ENCODE peak calls at places on chromosomes 11 and 22, in seven cellular contexts. B, A, H, K, F, R and D are unnamed samples.

GRCh38 chr11:44404736-44405395 is 94.9 kb upstream of the ALX4 start:
- DNase-seq in H (no peak), A (no peak), B (peak), K (no peak), R (no peak), F (no peak), D (no peak)

GRCh38 chr11:61345170-61345610 is 12.2 kb downstream of the TKFC start:
- DNase-seq in R (no peak), F (no peak), H (no peak), K (no peak), B (no peak), A (no peak), D (no peak)

GRCh38 chr22:36144886-36145541 is 15.5 kb downstream of the APOL3 start:
- DNase-seq in K (peak), H (peak), F (peak), A (peak), B (peak), R (peak), D (peak)

GRCh38 chr11:32137263-32137662 is 46.4 kb downstream of the RCN1 start:
- DNase-seq in F (peak), K (peak), R (peak), B (peak), H (no peak), A (no peak), D (peak)

GRCh38 chr22:26245001-26245400 is 75.7 kb downstream of the SEZ6L start:
- DNase-seq in H (no peak), K (no peak), A (no peak), F (no peak), B (no peak), R (no peak), D (no peak)

GRCh38 chr11:108115495-108116140 is 5.7 kb upstream of the ACAT1 start:
- DNase-seq in H (no peak), A (no peak), K (peak), F (peak), B (peak), R (no peak), D (peak)

GRCh38 chr22:17777005-17777716 is 2.9 kb upstream of the BID start:
- DNase-seq in R (no peak), H (peak), K (no peak), B (no peak), F (no peak), A (peak), D (no peak)

GRCh38 chr11:20274031-20274430 is 89.5 kb upstream of the HTATIP2 start:
- DNase-seq in B (no peak), A (no peak), R (no peak), K (no peak), H (no peak), F (no peak), D (no peak)

GRCh38 chr11:86069408-86070086 is 663 bp upstream of the PICALM start:
- DNase-seq in F (peak), A (peak), R (peak), H (no peak), K (peak), B (peak), D (peak)

GRCh38 chr11:4664183-4664582 is 20.4 kb downstream of the OR51E1 start:
- DNase-seq in B (no peak), A (no peak), F (no peak), R (no peak), H (no peak), K (no peak), D (no peak)

GRCh38 chr11:9380773-9381172 is 3.7 kb upstream of the IPO7 start:
- DNase-seq in A (no peak), B (no peak), K (no peak), F (no peak), H (no peak), R (no peak), D (no peak)

GRCh38 chr11:117795726-117796455 is 1.1 kb downstream of the DSCAML1 start:
- DNase-seq in K (no peak), H (no peak), B (no peak), F (no peak), A (no peak), R (no peak), D (no peak)
- TF ChIP-seq EZH2 in K (no peak), H (no peak), B (no peak), F (peak), A (no peak), R (no peak), D (peak)

DNA sequence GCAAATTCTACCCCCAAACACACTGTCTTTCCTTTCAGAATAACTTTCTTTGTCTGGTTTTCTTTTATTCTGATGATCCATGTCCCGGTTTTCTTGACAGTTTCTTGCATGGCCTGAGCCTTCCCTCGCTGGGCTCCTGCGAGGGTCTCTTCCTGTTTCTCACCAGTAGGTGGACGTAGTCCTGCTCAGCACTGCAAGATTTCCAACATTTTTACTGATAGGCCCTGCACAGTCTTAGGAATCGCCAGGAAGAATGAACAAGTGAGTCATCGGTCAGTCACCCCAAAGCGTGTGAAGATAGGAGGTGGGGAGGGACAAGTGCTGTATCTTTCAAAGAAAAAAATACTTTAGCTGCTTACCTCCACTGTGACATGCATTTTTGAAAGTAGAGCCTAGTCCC is 16.9 kb upstream of the KIRREL3 start:
- DNase-seq in K (peak), H (no peak), R (no peak), A (peak), B (no peak), F (peak), D (peak)
- TF ChIP-seq CTCF in K (peak), H (no peak), R (peak), A (peak), B (peak), F (peak), D (peak)

GRCh38 chr11:73962097-73962705 is 11.4 kb downstream of the DNAJB13 start:
- DNase-seq in B (peak), K (no peak), A (no peak), R (no peak), F (no peak), H (no peak), D (no peak)

GRCh38 chr11:73963861-73964260 is 13.0 kb downstream of the DNAJB13 start:
- DNase-seq in R (no peak), H (no peak), K (no peak), F (no peak), A (no peak), B (no peak), D (no peak)

GRCh38 chr11:73965764-73966121 is 14.9 kb downstream of the DNAJB13 start:
- DNase-seq in K (no peak), A (no peak), H (no peak), F (no peak), B (no peak), R (no peak), D (no peak)

GRCh38 chr11:73968356-73968966 is 14.2 kb downstream of the UCP2 start:
- DNase-seq in A (no peak), F (no peak), R (no peak), K (no peak), B (no peak), H (no peak), D (no peak)

DNA sequence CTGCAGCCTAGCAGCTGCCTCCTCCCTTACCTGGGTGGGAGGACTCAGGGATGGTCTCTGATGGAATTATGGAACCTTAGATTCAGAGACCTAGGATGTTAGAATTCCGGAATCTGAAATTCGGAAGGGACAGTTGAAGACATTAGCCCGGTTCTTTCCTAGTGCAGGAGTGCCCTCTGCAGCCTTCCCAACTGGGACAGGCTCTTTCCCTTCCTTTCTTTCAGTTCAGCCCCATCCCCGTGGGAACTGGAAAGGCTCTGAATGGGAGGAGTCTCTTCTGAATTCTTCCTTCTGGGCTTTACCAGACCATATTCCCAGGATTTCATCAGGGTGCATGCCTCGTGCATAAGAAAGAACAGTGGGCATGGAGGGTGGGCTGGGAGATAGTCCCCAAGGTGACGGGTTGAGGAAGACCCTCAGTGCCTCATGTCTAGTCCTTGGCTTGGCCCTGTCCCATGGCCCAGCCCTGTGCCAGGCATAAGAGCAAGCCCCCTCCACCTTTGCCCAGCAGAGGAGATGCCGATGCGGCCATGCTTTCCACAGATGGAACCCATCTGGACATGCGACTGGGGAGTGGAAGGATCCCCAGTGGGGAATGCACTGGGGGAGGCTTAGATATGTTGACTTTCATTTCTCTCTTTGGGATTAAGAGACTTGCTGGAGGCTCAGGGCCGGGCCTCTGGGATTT is 14.4 kb downstream of the DNAJB13 start:
- DNase-seq in K (peak), F (no peak), B (no peak), A (no peak), H (no peak), R (no peak), D (no peak)
- TF ChIP-seq EZH2 in K (no peak), F (no peak), B (no peak), A (no peak), H (no peak), R (no peak), D (no peak)

DNA sequence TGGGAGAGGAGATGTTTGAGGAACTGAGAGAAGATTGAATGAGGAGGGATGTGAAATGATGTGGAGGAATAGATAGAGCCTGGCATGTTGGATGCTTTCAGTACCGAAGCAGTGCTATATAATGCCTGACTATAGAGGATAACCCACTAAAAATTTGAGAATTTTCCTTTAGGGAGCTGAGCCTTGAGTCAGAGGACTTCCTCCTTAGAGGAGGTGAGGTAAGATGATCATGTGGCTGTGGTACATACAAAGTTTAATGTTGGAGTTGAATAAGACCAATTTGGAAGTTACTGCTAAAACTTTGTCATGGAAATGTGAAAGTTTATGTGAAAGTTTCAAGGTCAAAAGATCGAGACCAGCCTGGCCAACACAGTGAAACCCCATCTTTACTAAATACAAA is 66.9 kb downstream of the YAP1 start:
- DNase-seq in K (peak), H (no peak), A (no peak), B (no peak), R (no peak), F (no peak), D (no peak)
- TF ChIP-seq CTCF in K (no peak), H (no peak), A (no peak), B (no peak), R (no peak), F (no peak), D (no peak)

GRCh38 chr11:114060402-114061052 is 1.0 kb downstream of the ZBTB16 start:
- DNase-seq in K (no peak), R (no peak), A (no peak), H (no peak), B (no peak), F (peak), D (no peak)
- TF ChIP-seq EZH2 in K (peak), R (no peak), A (peak), H (no peak), B (no peak), F (peak), D (no peak)

DNA sequence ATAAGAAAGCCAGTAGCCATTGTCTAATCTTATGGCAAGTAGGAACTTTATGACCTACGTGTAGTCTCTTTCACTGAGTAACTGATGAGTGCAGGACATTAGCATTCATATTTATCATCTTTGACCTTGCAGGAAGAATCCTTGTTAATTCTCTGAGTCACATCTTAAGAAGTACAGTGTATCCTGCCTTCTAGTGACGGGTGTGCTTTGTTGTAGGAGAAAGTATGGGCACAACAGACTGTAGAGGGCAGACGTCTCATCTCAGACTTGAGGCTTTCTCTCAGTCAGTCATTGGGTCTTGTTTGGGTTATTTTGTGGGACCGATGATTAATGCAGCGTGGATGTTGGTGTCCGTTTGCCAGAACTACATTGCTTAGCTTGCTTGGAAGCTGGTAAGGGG is 6.8 kb downstream of the RNF214 start:
- DNase-seq in F (peak), A (no peak), R (no peak), B (no peak), K (peak), H (no peak), D (peak)
- TF ChIP-seq CTCF in F (peak), A (no peak), R (peak), B (no peak), K (peak), H (peak), D (peak)

GRCh38 chr11:124869856-124870387 is 4.7 kb downstream of the ROBO3 start:
- DNase-seq in F (no peak), H (no peak), A (no peak), K (no peak), R (no peak), B (no peak), D (no peak)
- TF ChIP-seq EZH2 in F (no peak), H (no peak), A (no peak), K (no peak), R (no peak), B (no peak), D (no peak)